ENCODE peak calls at places on chromosome 17, in five cellular contexts. E is AG04450; V is ovary; B is mesenchymal stem cell; D is CD8-positive, alpha-beta T cell. K is an unnamed sample. For H3K27me3, the result is how much of the 10 kb centered on the place peaks cover.

GRCh38 chr17:70622382-70623260 is 453.3 kb downstream of the KCNJ2 start:
- DNase-seq in E (no peak), V (peak), B (peak), D (no peak), K (no peak)

GRCh38 chr17:67069591-67070136 is 25.3 kb downstream of the CACNG1 start:
- DNase-seq in E (no peak), V (no peak), B (no peak), D (no peak), K (no peak)

GRCh38 chr17:16947470-16947869 is 24.4 kb downstream of the TNFRSF13B start:
- DNase-seq in E (no peak), V (no peak), B (no peak), D (no peak), K (no peak)

GRCh38 chr17:64780096-64781012 is 118.2 kb upstream of the SMURF2 start:
- DNase-seq in E (no peak), V (no peak), B (peak), D (peak), K (peak)

GRCh38 chr17:416293-417206 is 63.9 kb upstream of the RPH3AL start:
- DNase-seq in E (no peak), V (no peak), B (no peak), D (peak), K (no peak)

GRCh38 chr17:69716571-69716970 is 302.1 kb downstream of the MAP2K6 start:
- DNase-seq in E (no peak), V (no peak), B (no peak), D (no peak), K (no peak)

GRCh38 chr17:21291357-21291756 is 6.8 kb downstream of the MAP2K3 start:
- DNase-seq in E (no peak), V (no peak), B (no peak), D (no peak), K (no peak)

GRCh38 chr17:48052956-48053757 is 5.0 kb downstream of the NFE2L1 start:
- DNase-seq in E (no peak), V (peak), B (peak), D (no peak), K (peak)

GRCh38 chr17:14305785-14306496 is 5.1 kb downstream of the HS3ST3B1 start:
- DNase-seq in E (no peak), V (no peak), B (peak), D (no peak), K (no peak)

GRCh38 chr17:14307560-14308024 is 6.7 kb downstream of the HS3ST3B1 start:
- DNase-seq in E (no peak), V (no peak), B (peak), D (no peak), K (no peak)

GRCh38 chr17:61794242-61794641 is 69.1 kb downstream of the BRIP1 start:
- DNase-seq in E (no peak), V (no peak), B (no peak), D (no peak), K (no peak)

DNA sequence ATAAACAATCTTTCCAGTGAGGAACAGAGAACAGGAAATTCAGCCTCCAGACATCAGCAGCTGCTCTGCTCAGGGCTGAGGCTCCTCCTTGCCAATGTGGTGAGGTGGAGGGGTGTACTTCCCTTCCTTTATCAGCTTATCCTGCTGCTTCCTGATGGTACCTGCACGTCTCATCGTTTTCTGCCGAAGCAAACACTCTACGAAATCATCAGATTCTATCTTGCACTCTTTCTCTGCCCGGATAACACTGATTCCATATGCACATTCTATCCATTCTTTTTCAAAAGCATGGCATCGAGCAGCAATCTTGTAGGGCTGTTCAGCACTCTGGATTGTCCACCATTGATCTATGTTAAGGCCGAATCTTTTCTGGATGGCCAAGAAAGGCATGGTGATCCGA is 15.4 kb upstream of the SEZ6 start:
- DNase-seq in E (no peak), V (no peak), B (no peak), D (no peak), K (no peak)
- H3K27me3 ChIP-seq in E (half or more), V (under half), B (half or more), D (under half), K (under half)

GRCh38 chr17:19299866-19300265 is 62.7 kb downstream of the B9D1 start:
- DNase-seq in E (no peak), V (no peak), B (no peak), D (no peak), K (no peak)
- H3K27me3 ChIP-seq in E (under half), V (under half), B (under half), D (under half), K (under half)

GRCh38 chr17:29734640-29735039 is 111.9 kb upstream of the CORO6 start:
- DNase-seq in E (no peak), V (no peak), B (peak), D (no peak), K (no peak)
- H3K27me3 ChIP-seq in E (under half), V (under half), B (under half), D (under half), K (under half)

GRCh38 chr17:8109669-8110455 is 8.5 kb downstream of the ALOXE3 start:
- DNase-seq in E (no peak), V (peak), B (no peak), D (peak), K (peak)

GRCh38 chr17:8105957-8106398 is 12.3 kb downstream of the ALOXE3 start:
- DNase-seq in E (no peak), V (no peak), B (no peak), D (no peak), K (no peak)

GRCh38 chr17:8108972-8109668 is 9.2 kb downstream of the ALOXE3 start:
- DNase-seq in E (no peak), V (no peak), B (no peak), D (no peak), K (no peak)

GRCh38 chr17:8110456-8110804 is 7.9 kb downstream of the ALOXE3 start:
- DNase-seq in E (no peak), V (no peak), B (no peak), D (no peak), K (no peak)

GRCh38 chr17:8110907-8111306 is 7.4 kb downstream of the ALOXE3 start:
- DNase-seq in E (no peak), V (no peak), B (no peak), D (no peak), K (no peak)
- H3K27me3 ChIP-seq in E (half or more), V (under half), B (half or more), D (under half), K (under half)

GRCh38 chr17:35489944-35490343 is 41.4 kb upstream of the SLFN13 start:
- DNase-seq in E (no peak), V (no peak), B (no peak), D (no peak), K (no peak)

GRCh38 chr17:35496470-35497290 is 40.8 kb downstream of the SLFN12L start:
- DNase-seq in E (no peak), V (no peak), B (no peak), D (no peak), K (no peak)

GRCh38 chr17:35486920-35487727 is 38.6 kb upstream of the SLFN13 start:
- DNase-seq in E (peak), V (peak), B (peak), D (peak), K (peak)

GRCh38 chr17:35493040-35493439 is 44.4 kb downstream of the SLFN12L start:
- DNase-seq in E (no peak), V (no peak), B (no peak), D (no peak), K (no peak)

GRCh38 chr17:35491417-35491816 is 42.9 kb upstream of the SLFN13 start:
- DNase-seq in E (no peak), V (no peak), B (no peak), D (no peak), K (no peak)
- H3K27me3 ChIP-seq in E (under half), V (under half), B (half or more), D (under half), K (under half)

GRCh38 chr17:55263565-55264272 is 1.0 kb upstream of the HLF start:
- DNase-seq in E (no peak), V (peak), B (no peak), D (no peak), K (no peak)
- H3K27me3 ChIP-seq in E (half or more), V (under half), B (half or more), D (under half), K (under half)

DNA sequence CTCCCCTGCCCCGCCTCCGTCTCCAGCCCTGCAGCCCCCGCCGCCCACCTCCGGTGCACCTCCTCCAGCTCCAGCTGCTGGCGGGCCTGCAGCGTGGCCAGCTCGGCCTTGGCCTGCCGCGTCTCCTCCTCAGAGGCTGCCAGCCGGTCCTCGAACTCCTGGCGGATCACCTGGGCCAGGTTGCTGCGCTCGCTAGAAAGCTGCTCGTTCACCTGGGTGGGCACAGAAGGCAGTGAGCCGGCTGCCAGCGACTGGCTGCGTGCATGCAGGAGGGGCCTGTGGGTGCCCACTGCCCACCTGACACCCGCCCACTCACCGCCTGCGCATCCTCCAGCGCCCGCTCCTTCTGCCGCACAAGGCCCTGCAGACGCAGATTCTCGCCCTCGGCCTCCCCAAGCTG is 24.6 kb upstream of the AATK start:
- DNase-seq in E (no peak), V (no peak), B (no peak), D (no peak), K (no peak)
- H3K27me3 ChIP-seq in E (under half), V (under half), B (under half), D (under half), K (under half)

GRCh38 chr17:30239089-30239462 is 3.6 kb upstream of the SLC6A4 start:
- DNase-seq in E (no peak), V (no peak), B (no peak), D (no peak), K (no peak)
- H3K27me3 ChIP-seq in E (under half), V (under half), B (under half), D (under half), K (under half)

GRCh38 chr17:80474933-80475915 is 1.2 kb downstream of the NPTX1 start:
- DNase-seq in E (no peak), V (no peak), B (no peak), D (no peak), K (no peak)

GRCh38 chr17:80475949-80476876 is at the start of gene NPTX1:
- DNase-seq in E (no peak), V (no peak), B (no peak), D (no peak), K (no peak)

GRCh38 chr17:80477647-80478478 is 1.5 kb upstream of the NPTX1 start:
- DNase-seq in E (no peak), V (peak), B (peak), D (peak), K (no peak)

GRCh38 chr17:80478487-80479245 is 2.3 kb upstream of the NPTX1 start:
- DNase-seq in E (no peak), V (no peak), B (no peak), D (no peak), K (no peak)

GRCh38 chr17:80476877-80477646 is 655 bp upstream of the NPTX1 start:
- DNase-seq in E (no peak), V (no peak), B (no peak), D (no peak), K (no peak)
- H3K27me3 ChIP-seq in E (half or more), V (under half), B (half or more), D (under half), K (under half)

K was measured in uterus.